ENCODE peak calls at places on chromosome 21, in ten cellular contexts. W, U, K, E, C, S, I, R, A and L are unnamed samples.

GRCh38 chr21:29299906-29300546 is 1.3 kb downstream of the BACH1 start:
- DNase-seq in W (peak; percentile 92), U (peak; percentile 59), K (peak; percentile 82), E (peak; percentile 92), C (peak; percentile 64), S (peak; percentile 41), I (peak; percentile 98), R (peak; percentile 87), A (peak; percentile 98), L (peak; percentile 93)

GRCh38 chr21:30083120-30083945 is 83.3 kb downstream of the CLDN17 start:
- DNase-seq in W (no peak), U (no peak), K (no peak), E (no peak), C (peak; percentile 51), S (no peak), I (no peak), R (no peak), A (no peak), L (no peak)

GRCh38 chr21:31931644-31932469 is 59.0 kb downstream of the HUNK start:
- DNase-seq in W (no peak), U (no peak), K (no peak), E (no peak), C (no peak), S (no peak), I (no peak), R (peak; percentile 47), A (no peak), L (no peak)

GRCh38 chr21:31977816-31978215 is 105.0 kb downstream of the HUNK start:
- DNase-seq in W (no peak), U (no peak), K (no peak), E (no peak), C (no peak), S (no peak), I (no peak), R (no peak), A (no peak), L (no peak)

GRCh38 chr21:28633803-28634572 is 358.7 kb downstream of the LTN1 start:
- DNase-seq in W (peak; percentile 75), U (no peak), K (no peak), E (peak; percentile 77), C (no peak), S (no peak), I (peak; percentile 93), R (no peak), A (peak; percentile 93), L (peak; percentile 62)

GRCh38 chr21:32682696-32683474 is 44.9 kb downstream of the SYNJ1 start:
- DNase-seq in W (no peak), U (no peak), K (no peak), E (no peak), C (no peak), S (no peak), I (no peak), R (no peak), A (no peak), L (no peak)

GRCh38 chr21:43194303-43195130 is 25.7 kb downstream of the CRYAA start:
- DNase-seq in W (no peak), U (no peak), K (no peak), E (no peak), C (no peak), S (no peak), I (no peak), R (peak; percentile 57), A (no peak), L (peak; percentile 49)

GRCh38 chr21:23471877-23472276 is 2135.4 kb downstream of the MRPL39 start:
- DNase-seq in W (no peak), U (no peak), K (no peak), E (no peak), C (no peak), S (no peak), I (no peak), R (no peak), A (no peak), L (no peak)

DNA sequence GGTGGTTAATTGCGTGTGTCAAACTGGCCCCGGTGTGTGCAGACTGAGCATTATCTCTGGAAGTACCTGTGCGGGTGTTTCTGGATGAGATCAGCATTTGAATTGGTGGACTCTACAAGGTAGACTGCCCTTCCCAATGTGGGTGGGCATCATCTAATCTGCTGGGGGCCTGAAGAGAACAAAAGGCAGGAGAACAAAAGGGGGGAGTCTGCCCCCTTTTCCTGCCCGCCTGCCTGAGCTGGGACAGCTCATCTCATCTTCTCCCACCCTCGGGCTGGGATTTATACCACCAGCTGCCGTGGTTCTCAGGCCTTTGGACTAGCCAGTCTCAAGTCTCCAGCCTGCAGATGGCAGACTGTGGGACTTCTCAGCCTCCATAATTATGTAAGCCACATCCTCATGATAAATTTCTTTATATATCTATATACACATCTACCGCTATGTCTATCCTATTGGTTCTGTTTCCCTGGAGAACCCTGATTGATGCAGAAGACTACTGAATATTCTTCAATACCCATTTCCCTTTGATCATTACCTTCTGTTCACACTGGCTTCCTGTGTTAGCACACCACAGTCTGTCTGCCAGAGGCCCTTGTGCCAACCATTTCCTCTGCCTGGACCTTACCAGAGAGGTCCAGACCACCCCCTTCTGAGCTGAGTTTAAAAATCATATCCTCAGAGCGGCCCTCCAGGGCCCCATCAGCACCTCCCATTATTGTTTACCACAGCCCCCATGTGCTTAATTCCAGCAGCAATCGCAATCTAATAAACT is 25.2 kb downstream of the RCAN1 start:
- DNase-seq in W (no peak), U (no peak), K (no peak), E (no peak), C (no peak), S (no peak), I (no peak), R (no peak), A (no peak), L (no peak)
- H4K20me1 ChIP-seq in W (no peaks in the 10 kb centered on the region), U (no peaks in the 10 kb centered on the region), K (no peaks in the 10 kb centered on the region), E (no peaks in the 10 kb centered on the region), C (no peaks in the 10 kb centered on the region), S (peaks cover 25% of the 10 kb centered on the region), I (peaks cover 1% of the 10 kb centered on the region), R (no peaks in the 10 kb centered on the region), A (no peaks in the 10 kb centered on the region), L (peaks cover 3% of the 10 kb centered on the region)

GRCh38 chr21:8989261-8989882 is 1532.0 kb upstream of the TPTE start:
- DNase-seq in W (no peak), U (no peak), K (no peak), E (no peak), C (no peak), S (no peak), I (peak; percentile 49), R (peak; percentile 95), A (no peak), L (peak; percentile 80)

GRCh38 chr21:8991088-8991907 is 1530.1 kb upstream of the TPTE start:
- DNase-seq in W (no peak), U (no peak), K (no peak), E (no peak), C (no peak), S (no peak), I (peak; percentile 49), R (peak; percentile 92), A (no peak), L (peak; percentile 42)

GRCh38 chr21:8991968-8992621 is 1529.3 kb upstream of the TPTE start:
- DNase-seq in W (no peak), U (no peak), K (no peak), E (no peak), C (no peak), S (no peak), I (peak; percentile 41), R (no peak), A (no peak), L (peak; percentile 76)

GRCh38 chr21:8989883-8990325 is 1531.5 kb upstream of the TPTE start:
- DNase-seq in W (no peak), U (no peak), K (no peak), E (no peak), C (no peak), S (no peak), I (peak; percentile 57), R (peak; percentile 96), A (no peak), L (peak; percentile 62)

DNA sequence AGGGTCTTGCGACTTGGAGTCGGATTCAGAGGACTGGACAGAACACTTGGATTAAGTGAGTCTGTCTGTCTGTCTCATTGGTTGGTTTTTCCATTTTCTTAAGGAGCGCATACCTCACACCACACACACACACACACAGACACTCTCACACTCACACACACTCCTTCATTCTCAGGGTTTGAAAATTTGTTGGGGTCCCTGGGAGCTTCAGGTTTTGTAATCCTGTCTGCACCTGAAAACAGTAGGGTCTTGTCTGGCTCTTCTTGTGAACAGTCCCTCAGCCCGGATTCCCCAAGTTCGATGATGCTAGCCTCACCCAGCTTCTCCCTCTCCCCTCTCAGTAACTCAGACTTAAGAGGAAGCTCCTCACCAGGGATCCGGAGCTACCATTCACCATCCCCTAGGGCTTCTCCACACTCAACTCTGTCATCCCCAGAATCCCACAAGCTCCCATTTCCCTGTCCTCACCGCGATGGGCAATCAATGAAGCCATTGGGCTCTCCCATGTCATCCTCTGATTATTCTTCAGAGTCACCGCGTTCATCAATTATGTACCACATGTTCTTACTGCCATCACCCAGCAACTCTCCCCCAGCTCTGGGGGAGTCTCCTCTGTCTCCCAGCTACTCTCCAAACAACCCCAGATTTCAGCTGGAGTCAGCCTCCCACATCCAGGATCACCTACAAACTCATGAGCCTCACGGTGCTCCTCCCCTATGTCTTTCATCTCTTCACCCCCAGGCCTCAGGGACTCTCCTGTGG is 1530.9 kb upstream of the TPTE start:
- DNase-seq in W (no peak), U (no peak), K (no peak), E (no peak), C (no peak), S (no peak), I (peak; percentile 58), R (peak; percentile 94), A (no peak), L (peak; percentile 73)
- H3K9me3 ChIP-seq in W (peaks cover 11% of the 10 kb centered on the region), U (peaks cover 39% of the 10 kb centered on the region), K (peaks cover 24% of the 10 kb centered on the region), E (peaks cover 49% of the 10 kb centered on the region), C (peaks cover 33% of the 10 kb centered on the region), S (peaks cover 55% of the 10 kb centered on the region), I (peaks cover 31% of the 10 kb centered on the region), R (peaks cover 67% of the 10 kb centered on the region), A (no peaks in the 10 kb centered on the region), L (peaks cover 24% of the 10 kb centered on the region)

DNA sequence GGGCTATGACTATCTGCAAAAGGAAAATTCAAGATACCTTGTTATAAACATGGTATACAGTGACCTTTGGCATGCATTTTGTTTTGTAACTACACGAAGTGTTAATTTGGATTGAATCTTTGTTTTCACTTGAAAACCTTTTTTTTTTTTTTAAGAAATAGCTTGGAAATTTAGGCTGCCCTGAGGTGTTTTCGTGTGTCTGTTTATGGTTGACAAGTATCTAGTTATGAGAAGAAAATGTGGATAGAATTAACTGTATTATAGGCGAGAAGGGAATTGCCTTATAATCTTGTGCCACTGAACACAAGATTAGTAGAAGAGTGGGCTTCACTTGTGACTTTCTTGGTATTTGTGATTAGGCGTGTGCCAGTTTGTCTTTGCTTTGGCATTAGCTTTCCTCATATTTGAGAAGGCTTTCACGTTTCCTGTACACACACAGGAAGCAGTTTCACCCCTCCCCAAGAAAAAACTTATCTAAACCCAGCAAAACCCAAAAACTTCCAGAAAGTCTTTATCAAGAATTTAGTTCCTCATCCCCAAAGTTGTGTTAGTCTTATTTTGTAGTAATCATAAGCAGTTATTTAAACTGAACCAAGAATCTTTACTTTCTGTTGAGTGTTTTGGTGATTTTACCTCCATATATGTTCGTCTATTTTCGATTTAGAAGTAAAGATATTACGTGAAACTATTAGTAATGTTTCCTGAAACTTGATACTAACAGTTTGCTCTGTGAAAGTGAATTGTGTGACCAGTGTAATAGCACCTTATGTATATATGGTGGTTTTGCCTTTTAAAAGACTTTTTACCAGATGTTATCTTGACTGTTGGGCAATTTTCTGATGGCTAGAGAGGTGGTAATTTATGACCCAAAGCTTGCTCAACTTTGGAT is 3.8 kb downstream of the DYRK1A start:
- DNase-seq in W (peak; percentile 79), U (peak; percentile 21), K (no peak), E (no peak), C (no peak), S (no peak), I (peak; percentile 67), R (no peak), A (peak; percentile 68), L (no peak)
- H3K4me3 ChIP-seq in W (peak overlapping the region; percentile 76), U (peak overlapping the region; percentile 86), K (peak overlapping the region; percentile 91), E (peak overlapping the region; percentile 93), C (peak overlapping the region; percentile 78), S (no peak overlapping the region), I (peak overlapping the region; percentile 24), R (peak overlapping the region; percentile 92), A (peak overlapping the region; percentile 74), L (peak overlapping the region; percentile 31)

GRCh38 chr21:45421846-45422775 is 17.1 kb downstream of the COL18A1 start:
- DNase-seq in W (no peak), U (no peak), K (no peak), E (no peak), C (no peak), S (no peak), I (no peak), R (no peak), A (no peak), L (no peak)
- H4K20me1 ChIP-seq in W (no peaks in the 10 kb centered on the region), U (no peaks in the 10 kb centered on the region), K (no peaks in the 10 kb centered on the region), E (peaks cover 16% of the 10 kb centered on the region), C (peaks cover 100% of the 10 kb centered on the region), S (peaks cover 4% of the 10 kb centered on the region), I (peaks cover 74% of the 10 kb centered on the region), R (peaks cover 35% of the 10 kb centered on the region), A (no peaks in the 10 kb centered on the region), L (no peaks in the 10 kb centered on the region)